ENCODE peak calls at places on chromosomes 11 and 22, in five cellular contexts. U, B, Z, V and P are unnamed samples.

GRCh38 chr22:44143117-44143495 is 37.6 kb upstream of the PARVG start:
- DNase-seq in U (no peak), B (peak; percentile 81), Z (no peak), V (no peak), P (no peak)

GRCh38 chr22:44151661-44152060 is 29.1 kb upstream of the PARVG start:
- DNase-seq in U (peak; percentile 73), B (peak; percentile 86), Z (no peak), V (peak; percentile 87), P (no peak)

GRCh38 chr22:44919691-44920090 is 90.1 kb downstream of the PHF21B start:
- DNase-seq in U (no peak), B (no peak), Z (no peak), V (no peak), P (no peak)

GRCh38 chr11:12706531-12707499 is 32.6 kb downstream of the TEAD1 start:
- DNase-seq in U (peak; percentile 75), B (peak; percentile 56), Z (peak; percentile 26), V (no peak), P (no peak)

GRCh38 chr11:78560826-78561484 is 13.7 kb downstream of the NARS2 start:
- DNase-seq in U (peak; percentile 45), B (peak; percentile 43), Z (no peak), V (no peak), P (no peak)

GRCh38 chr11:1127664-1128162 is 30.0 kb upstream of the MUC5AC start:
- DNase-seq in U (no peak), B (no peak), Z (no peak), V (no peak), P (peak; percentile 43)

GRCh38 chr11:134514354-134514951 is 102.4 kb upstream of the B3GAT1 start:
- DNase-seq in U (no peak), B (no peak), Z (no peak), V (no peak), P (peak; percentile 54)

GRCh38 chr11:63811522-63811921 is 1.7 kb upstream of the SPINDOC start:
- DNase-seq in U (no peak), B (no peak), Z (no peak), V (no peak), P (no peak)

GRCh38 chr11:100830295-100830694 is 143.2 kb downstream of the ARHGAP42 start:
- DNase-seq in U (peak; percentile 46), B (no peak), Z (no peak), V (no peak), P (no peak)

GRCh38 chr22:30575011-30575671 is 676 bp upstream of the GAL3ST1 start:
- DNase-seq in U (no peak), B (peak; percentile 75), Z (peak; percentile 8), V (no peak), P (peak; percentile 48)

GRCh38 chr11:67463680-67464410 is 5.2 kb downstream of the TMEM134 start:
- DNase-seq in U (no peak), B (no peak), Z (peak; percentile 58), V (no peak), P (peak; percentile 93)